ENCODE peak calls at places on chromosomes 2 and 18, in four cellular contexts. Y is ovary, W is astrocyte, D is heart right ventricle. S is an unnamed sample. For H3K4me1, the result is how much of the 10 kb centered on the place peaks cover.

GRCh38 chr2:111030271-111030891 is 90.3 kb upstream of the BCL2L11 start:
- DNase-seq in Y (no peak), W (no peak), D (no peak), S (no peak)

GRCh38 chr2:38533757-38534545 is 68.8 kb downstream of the HNRNPLL start:
- DNase-seq in Y (no peak), W (no peak), D (no peak), S (no peak)

GRCh38 chr18:8162797-8163196 is 446.4 kb upstream of the RAB12 start:
- DNase-seq in Y (no peak), W (no peak), D (peak), S (peak)

GRCh38 chr18:76168206-76168605 is 326.8 kb downstream of the ZNF516 start:
- DNase-seq in Y (no peak), W (no peak), D (no peak), S (no peak)

GRCh38 chr2:142180820-142181533 is 50.2 kb upstream of the LRP1B start:
- DNase-seq in Y (no peak), W (peak), D (no peak), S (no peak)

GRCh38 chr18:35515460-35516130 is 17.8 kb upstream of the INO80C start:
- DNase-seq in Y (no peak), W (no peak), D (no peak), S (no peak)

GRCh38 chr2:8522682-8523081 is 159.2 kb upstream of the ID2 start:
- DNase-seq in Y (no peak), W (no peak), D (no peak), S (no peak)

GRCh38 chr2:73079636-73080035 is 8.1 kb upstream of the SFXN5 start:
- DNase-seq in Y (no peak), W (no peak), D (no peak), S (no peak)

GRCh38 chr2:149634103-149634502 is 46.5 kb upstream of the MMADHC start:
- DNase-seq in Y (no peak), W (no peak), D (no peak), S (no peak)

GRCh38 chr2:10076988-10077527 is 3.2 kb downstream of the CYS1 start:
- DNase-seq in Y (no peak), W (no peak), D (no peak), S (no peak)

GRCh38 chr2:29260151-29260772 is 145.0 kb downstream of the CLIP4 start:
- DNase-seq in Y (no peak), W (peak), D (no peak), S (peak)

GRCh38 chr18:70454705-70455322 is 166.0 kb downstream of the SOCS6 start:
- DNase-seq in Y (no peak), W (peak), D (no peak), S (no peak)

GRCh38 chr2:220503446-220503845 is 876.0 kb downstream of the SLC4A3 start:
- DNase-seq in Y (no peak), W (no peak), D (no peak), S (no peak)

DNA sequence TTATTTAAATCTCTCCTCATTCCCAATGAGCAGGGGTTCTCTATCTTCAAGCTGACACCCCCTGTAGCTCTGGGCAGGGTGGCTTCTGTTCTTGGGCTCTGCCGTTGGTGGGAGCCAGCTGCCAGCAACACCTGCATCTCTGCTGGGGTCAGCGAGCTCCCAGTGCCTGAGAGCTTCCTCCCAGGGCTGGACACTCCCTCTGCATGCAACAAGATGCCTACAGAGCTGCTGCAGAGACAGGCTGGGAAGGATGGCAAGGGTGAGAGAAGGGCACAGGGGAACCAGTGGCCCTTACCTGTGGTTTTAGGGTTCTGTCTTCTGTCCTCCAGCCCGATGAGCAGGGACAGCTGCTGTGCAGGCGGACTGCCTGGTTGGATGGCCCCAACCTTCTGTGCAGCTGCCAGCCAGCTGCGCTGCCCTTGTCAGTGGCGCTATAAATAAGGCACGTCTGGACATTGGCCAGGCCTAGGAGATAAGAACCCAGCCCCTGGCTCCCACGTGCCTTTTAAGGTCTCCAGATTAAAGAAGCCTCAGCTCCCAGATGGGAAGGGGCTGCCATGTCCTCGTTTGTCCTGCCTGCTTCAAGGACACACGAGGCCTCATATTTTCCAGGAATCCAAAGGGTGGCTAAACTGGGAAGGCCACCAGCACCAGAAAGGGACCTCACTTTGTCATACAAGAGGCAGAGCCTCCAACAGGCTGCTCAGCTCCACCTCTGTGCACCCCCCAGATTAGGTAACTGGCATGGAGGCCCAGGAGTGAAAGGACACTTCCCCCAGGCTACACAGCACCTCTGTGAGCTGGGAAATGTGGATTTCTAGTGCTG is 39.5 kb upstream of the FHL2 start:
- DNase-seq in Y (peak), W (peak), D (peak), S (no peak)
- H3K27ac ChIP-seq in Y (peak), W (no peak), D (peak), S (no peak)

GRCh38 chr2:164504253-164504652 is 117.0 kb downstream of the GRB14 start:
- DNase-seq in Y (no peak), W (no peak), D (no peak), S (no peak)
- TF ChIP-seq CTCF in Y (no peak), W (peak), D (peak), S (peak)

DNA sequence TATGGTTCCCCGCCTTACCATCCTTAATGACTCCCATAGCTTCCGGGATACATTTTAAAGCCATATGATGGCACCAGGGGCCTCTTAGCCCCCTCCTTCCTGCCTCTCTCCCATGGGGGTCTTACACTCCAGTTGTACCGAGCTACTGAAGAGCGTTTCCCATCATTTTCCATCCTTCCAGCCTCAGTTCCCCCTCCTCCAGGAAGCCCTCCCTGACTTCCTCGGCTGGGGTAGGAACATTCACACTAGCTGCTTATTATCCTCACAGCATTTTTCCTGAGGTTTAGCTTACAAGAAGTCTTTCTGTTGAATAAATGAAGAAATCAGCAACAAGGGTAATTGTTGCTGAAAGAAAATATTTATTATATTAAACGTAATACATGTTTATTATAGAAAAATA is 41.1 kb downstream of the LRRFIP1 start:
- DNase-seq in Y (no peak), W (no peak), D (no peak), S (no peak)
- H3K4me1 ChIP-seq in Y (under half), W (under half), D (half or more), S (under half)

GRCh38 chr2:237490009-237490804 is 3.2 kb downstream of the MLPH start:
- DNase-seq in Y (no peak), W (no peak), D (no peak), S (peak)
- H3K27ac ChIP-seq in Y (no peak), W (peak), D (peak), S (no peak)

DNA sequence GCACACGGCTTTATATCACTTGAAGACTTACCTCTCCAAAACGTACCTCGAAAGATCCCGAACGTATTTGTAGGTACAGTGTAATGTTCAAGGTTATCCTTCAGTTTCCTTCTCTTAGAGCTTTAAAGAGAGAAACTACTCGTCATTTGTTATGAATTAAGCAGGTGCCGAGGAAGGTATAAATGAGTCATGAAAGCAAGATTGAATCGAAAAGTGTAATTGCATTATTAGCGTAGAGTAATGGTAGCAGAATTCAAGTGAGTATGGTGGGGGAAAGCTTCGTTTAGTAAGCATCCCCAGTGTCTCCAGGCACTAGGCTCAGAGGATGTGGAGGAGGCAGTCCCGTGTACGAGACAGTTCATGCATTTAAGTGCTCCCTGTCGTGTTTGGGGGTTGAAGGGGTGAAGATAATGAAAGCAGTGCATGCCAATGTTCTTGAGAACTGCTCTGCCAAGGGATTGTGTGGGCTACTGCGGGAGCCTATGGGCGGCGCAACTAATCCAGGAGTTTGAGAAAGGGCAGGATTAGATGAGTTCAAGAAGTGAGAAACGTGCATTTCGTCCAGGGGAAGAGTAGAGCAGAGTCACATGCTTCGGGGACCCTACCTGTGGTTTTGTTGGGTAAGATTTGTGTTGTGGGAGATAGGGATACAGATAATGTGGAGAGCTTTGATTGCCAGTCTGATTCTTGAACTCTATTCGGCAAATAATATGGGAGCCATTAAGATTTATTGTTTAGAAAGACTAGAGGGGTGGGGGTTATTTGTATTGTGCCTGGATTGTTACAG is 902 bp downstream of the POLR1B start:
- DNase-seq in Y (no peak), W (peak), D (no peak), S (peak)
- TF ChIP-seq CTCF in Y (no peak), W (no peak), D (no peak), S (peak)

GRCh38 chr2:30266051-30266621 is 34.8 kb downstream of the LBH start:
- DNase-seq in Y (no peak), W (no peak), D (no peak), S (no peak)
- H3K4me1 ChIP-seq in Y (under half), W (under half), D (under half), S (under half)